ENCODE peak calls at places on chromosome X, in ten cellular contexts. One of them, this sample, is unnamed.

GRCh38 chrX:52865328-52865980 is 2.4 kb downstream of the XAGE3 start:
- DNase-seq in fibroblast of lung: no peak
- DNase-seq in hepatocyte: no peak
- DNase-seq in heart right ventricle: no peak
- DNase-seq in K562: no peak
- DNase-seq in OCI-LY7: no peak
- DNase-seq in psoas muscle: no peak
- DNase-seq in left ventricle myocardium inferior: no peak
- DNase-seq in mucosa of descending colon: no peak
- DNase-seq in cardiac muscle cell: no peak
- DNase-seq in this sample: no peak

GRCh38 chrX:65925592-65925991 is 114.3 kb downstream of the VSIG4 start:
- DNase-seq in K562: peak; percentile 35
- DNase-seq in left ventricle myocardium inferior: no peak
- DNase-seq in mucosa of descending colon: no peak
- DNase-seq in OCI-LY7: no peak
- DNase-seq in psoas muscle: no peak
- DNase-seq in hepatocyte: no peak
- DNase-seq in heart right ventricle: no peak
- DNase-seq in cardiac muscle cell: no peak
- DNase-seq in fibroblast of lung: no peak
- DNase-seq in this sample: no peak

GRCh38 chrX:8783100-8784098 is 17.8 kb downstream of the FAM9A start:
- DNase-seq in heart right ventricle: peak; percentile 15
- DNase-seq in mucosa of descending colon: no peak
- DNase-seq in fibroblast of lung: no peak
- DNase-seq in hepatocyte: no peak
- DNase-seq in K562: peak; percentile 52
- DNase-seq in cardiac muscle cell: peak; percentile 43
- DNase-seq in OCI-LY7: no peak
- DNase-seq in psoas muscle: no peak
- DNase-seq in left ventricle myocardium inferior: no peak
- DNase-seq in this sample: no peak

GRCh38 chrX:23435575-23435974 is 100.9 kb downstream of the PTCHD1 start:
- DNase-seq in K562: no peak
- DNase-seq in hepatocyte: no peak
- DNase-seq in psoas muscle: no peak
- DNase-seq in cardiac muscle cell: no peak
- DNase-seq in fibroblast of lung: peak; percentile 2
- DNase-seq in mucosa of descending colon: no peak
- DNase-seq in left ventricle myocardium inferior: no peak
- DNase-seq in OCI-LY7: no peak
- DNase-seq in heart right ventricle: no peak
- DNase-seq in this sample: no peak

GRCh38 chrX:53239474-53239873 is 14.5 kb upstream of the KDM5C start:
- DNase-seq in hepatocyte: no peak
- DNase-seq in fibroblast of lung: no peak
- DNase-seq in mucosa of descending colon: no peak
- DNase-seq in left ventricle myocardium inferior: no peak
- DNase-seq in OCI-LY7: peak; percentile 26
- DNase-seq in cardiac muscle cell: no peak
- DNase-seq in K562: peak; percentile 44
- DNase-seq in psoas muscle: no peak
- DNase-seq in heart right ventricle: no peak
- DNase-seq in this sample: peak; percentile 39

GRCh38 chrX:147602297-147602696 is 309.4 kb upstream of the FMR1 start:
- DNase-seq in K562: no peak
- DNase-seq in mucosa of descending colon: no peak
- DNase-seq in fibroblast of lung: no peak
- DNase-seq in left ventricle myocardium inferior: no peak
- DNase-seq in heart right ventricle: no peak
- DNase-seq in hepatocyte: peak; percentile 8
- DNase-seq in cardiac muscle cell: no peak
- DNase-seq in psoas muscle: no peak
- DNase-seq in OCI-LY7: peak; percentile 5
- DNase-seq in this sample: no peak

GRCh38 chrX:7640392-7640791 is 202.6 kb upstream of the VCX start:
- DNase-seq in psoas muscle: no peak
- DNase-seq in mucosa of descending colon: no peak
- DNase-seq in K562: no peak
- DNase-seq in fibroblast of lung: no peak
- DNase-seq in left ventricle myocardium inferior: no peak
- DNase-seq in OCI-LY7: no peak
- DNase-seq in heart right ventricle: no peak
- DNase-seq in cardiac muscle cell: no peak
- DNase-seq in hepatocyte: no peak
- DNase-seq in this sample: no peak

GRCh38 chrX:131331152-131331551 is 42.0 kb upstream of the IGSF1 start:
- DNase-seq in hepatocyte: no peak
- DNase-seq in psoas muscle: no peak
- DNase-seq in K562: peak; percentile 45
- DNase-seq in heart right ventricle: no peak
- DNase-seq in mucosa of descending colon: no peak
- DNase-seq in OCI-LY7: no peak
- DNase-seq in left ventricle myocardium inferior: no peak
- DNase-seq in fibroblast of lung: no peak
- DNase-seq in cardiac muscle cell: no peak
- DNase-seq in this sample: no peak

GRCh38 chrX:124887572-124887971 is 432.1 kb upstream of the TEX13C start:
- DNase-seq in OCI-LY7: no peak
- DNase-seq in cardiac muscle cell: no peak
- DNase-seq in hepatocyte: no peak
- DNase-seq in mucosa of descending colon: no peak
- DNase-seq in K562: no peak
- DNase-seq in psoas muscle: no peak
- DNase-seq in left ventricle myocardium inferior: no peak
- DNase-seq in heart right ventricle: no peak
- DNase-seq in fibroblast of lung: no peak
- DNase-seq in this sample: no peak

GRCh38 chrX:39705299-39705698 is 392.5 kb downstream of the BCOR start:
- DNase-seq in psoas muscle: peak; percentile 79
- DNase-seq in fibroblast of lung: peak; percentile 87
- DNase-seq in OCI-LY7: no peak
- DNase-seq in mucosa of descending colon: peak; percentile 51
- DNase-seq in cardiac muscle cell: peak; percentile 92
- DNase-seq in left ventricle myocardium inferior: peak; percentile 60
- DNase-seq in heart right ventricle: peak; percentile 52
- DNase-seq in K562: peak; percentile 25
- DNase-seq in hepatocyte: peak; percentile 76
- DNase-seq in this sample: no peak

GRCh38 chrX:153303276-153304262 is 18.0 kb downstream of the PNMA6F start:
- DNase-seq in K562: no peak
- DNase-seq in OCI-LY7: peak; percentile 16
- DNase-seq in hepatocyte: no peak
- DNase-seq in mucosa of descending colon: no peak
- DNase-seq in heart right ventricle: no peak
- DNase-seq in psoas muscle: no peak
- DNase-seq in left ventricle myocardium inferior: no peak
- DNase-seq in cardiac muscle cell: no peak
- DNase-seq in fibroblast of lung: no peak
- DNase-seq in this sample: no peak

GRCh38 chrX:153306527-153307115 is 14.9 kb downstream of the PNMA6F start:
- DNase-seq in hepatocyte: no peak
- DNase-seq in OCI-LY7: no peak
- DNase-seq in K562: no peak
- DNase-seq in psoas muscle: no peak
- DNase-seq in left ventricle myocardium inferior: no peak
- DNase-seq in cardiac muscle cell: no peak
- DNase-seq in heart right ventricle: no peak
- DNase-seq in mucosa of descending colon: no peak
- DNase-seq in fibroblast of lung: no peak
- DNase-seq in this sample: no peak

GRCh38 chrX:153305941-153306464 is 15.6 kb downstream of the PNMA6F start:
- DNase-seq in mucosa of descending colon: no peak
- DNase-seq in K562: no peak
- DNase-seq in hepatocyte: no peak
- DNase-seq in cardiac muscle cell: no peak
- DNase-seq in left ventricle myocardium inferior: no peak
- DNase-seq in psoas muscle: no peak
- DNase-seq in heart right ventricle: no peak
- DNase-seq in OCI-LY7: no peak
- DNase-seq in fibroblast of lung: no peak
- DNase-seq in this sample: no peak

GRCh38 chrX:153302796-153303195 is 18.8 kb downstream of the PNMA6F start:
- DNase-seq in heart right ventricle: no peak
- DNase-seq in fibroblast of lung: no peak
- DNase-seq in K562: no peak
- DNase-seq in cardiac muscle cell: no peak
- DNase-seq in psoas muscle: no peak
- DNase-seq in OCI-LY7: no peak
- DNase-seq in hepatocyte: no peak
- DNase-seq in left ventricle myocardium inferior: no peak
- DNase-seq in mucosa of descending colon: no peak
- DNase-seq in this sample: no peak

GRCh38 chrX:153304988-153305736 is 16.4 kb downstream of the PNMA6F start:
- DNase-seq in hepatocyte: no peak
- DNase-seq in cardiac muscle cell: no peak
- DNase-seq in fibroblast of lung: no peak
- DNase-seq in left ventricle myocardium inferior: no peak
- DNase-seq in OCI-LY7: no peak
- DNase-seq in psoas muscle: no peak
- DNase-seq in mucosa of descending colon: no peak
- DNase-seq in K562: no peak
- DNase-seq in heart right ventricle: no peak
- DNase-seq in this sample: no peak
- H3K9me3 ChIP-seq in hepatocyte: no peaks in the 10 kb centered on the region
- H3K9me3 ChIP-seq in cardiac muscle cell: no peaks in the 10 kb centered on the region
- H3K9me3 ChIP-seq in fibroblast of lung: no peaks in the 10 kb centered on the region
- H3K9me3 ChIP-seq in left ventricle myocardium inferior: no peaks in the 10 kb centered on the region
- H3K9me3 ChIP-seq in OCI-LY7: no peaks in the 10 kb centered on the region
- H3K9me3 ChIP-seq in psoas muscle: peaks cover 4% of the 10 kb centered on the region
- H3K9me3 ChIP-seq in mucosa of descending colon: no peaks in the 10 kb centered on the region
- H3K9me3 ChIP-seq in K562: no peaks in the 10 kb centered on the region
- H3K9me3 ChIP-seq in heart right ventricle: no peaks in the 10 kb centered on the region
- H3K9me3 ChIP-seq in this sample: no peaks in the 10 kb centered on the region

DNA sequence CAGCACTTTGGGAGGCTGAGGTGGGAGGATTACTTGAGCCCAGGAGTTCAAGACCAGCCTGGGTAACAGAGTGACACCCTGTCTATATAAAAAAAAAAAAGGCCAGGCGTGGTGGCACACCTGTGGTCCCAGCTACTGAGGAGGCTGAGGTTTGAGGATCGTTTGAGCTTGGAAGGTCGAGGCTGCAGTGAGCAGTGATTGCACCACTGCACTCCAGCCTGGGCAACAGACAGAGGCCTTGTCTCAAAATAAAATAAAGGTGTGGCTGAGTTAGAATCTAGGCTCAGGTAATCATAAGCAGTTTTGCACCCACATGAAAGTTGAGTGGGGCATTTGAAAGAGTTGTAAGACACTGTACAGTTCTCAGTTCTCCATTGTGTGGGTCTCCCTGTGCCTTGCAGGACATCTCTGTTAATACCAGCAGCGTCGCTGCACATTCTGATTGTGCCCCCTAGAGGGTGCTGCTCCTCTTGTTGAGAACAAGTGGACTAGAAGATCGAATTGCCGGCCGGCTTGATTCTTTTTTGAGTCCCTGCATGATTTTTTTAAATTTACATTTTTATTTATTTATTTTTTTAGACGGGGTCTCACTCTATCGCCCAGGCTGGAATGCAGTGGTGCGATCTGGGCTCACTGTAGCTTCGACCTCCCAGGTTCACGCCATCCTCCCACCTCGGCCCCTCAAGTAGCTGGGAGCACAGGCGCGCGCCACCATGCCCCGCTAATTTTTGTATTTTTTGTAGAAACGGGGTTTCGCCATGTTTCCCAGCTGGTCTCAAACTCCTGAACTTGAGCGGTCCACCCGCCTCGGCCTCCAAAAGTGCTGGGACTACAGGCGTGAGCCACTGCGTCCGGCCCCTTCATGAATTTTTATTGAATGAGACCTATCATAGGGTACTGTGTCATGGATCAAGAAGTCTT is 73.6 kb upstream of the RBMX start:
- DNase-seq in K562: peak; percentile 83
- DNase-seq in psoas muscle: peak; percentile 31
- DNase-seq in OCI-LY7: peak; percentile 68
- DNase-seq in heart right ventricle: peak; percentile 22
- DNase-seq in hepatocyte: peak; percentile 83
- DNase-seq in fibroblast of lung: peak; percentile 74
- DNase-seq in mucosa of descending colon: peak; percentile 62
- DNase-seq in cardiac muscle cell: peak; percentile 76
- DNase-seq in left ventricle myocardium inferior: peak; percentile 17
- DNase-seq in this sample: peak; percentile 44
- TF ChIP-seq CTCF in K562: peak; percentile 79
- TF ChIP-seq CTCF in psoas muscle: peak; percentile 43
- TF ChIP-seq CTCF in OCI-LY7: peak; percentile 69
- TF ChIP-seq CTCF in heart right ventricle: peak; percentile 63
- TF ChIP-seq CTCF in hepatocyte: peak; percentile 47
- TF ChIP-seq CTCF in fibroblast of lung: peak; percentile 69
- TF ChIP-seq CTCF in mucosa of descending colon: no peak
- TF ChIP-seq CTCF in cardiac muscle cell: peak; percentile 63
- TF ChIP-seq CTCF in left ventricle myocardium inferior: peak; percentile 60
- TF ChIP-seq CTCF in this sample: no peak

DNA sequence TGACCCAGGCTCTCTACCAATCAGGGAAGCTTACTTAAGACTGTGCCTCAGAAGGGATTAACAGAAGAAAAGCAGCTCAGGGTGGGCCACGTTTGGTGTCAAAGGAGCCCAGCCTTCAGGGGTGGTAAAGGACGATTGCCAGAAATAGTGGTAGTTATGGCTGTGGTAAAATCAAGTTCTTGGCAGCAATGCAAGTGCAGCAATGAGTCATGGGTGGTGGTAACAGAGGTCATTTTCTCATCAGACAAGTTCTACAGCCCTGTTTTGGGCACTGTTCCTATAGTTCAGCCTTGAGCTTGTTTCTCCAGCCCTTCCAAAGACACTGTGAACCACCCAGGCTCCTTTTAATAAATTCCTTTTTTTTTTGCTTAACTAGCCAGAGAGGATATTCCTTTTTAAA is 120.3 kb downstream of the EFHC2 start:
- DNase-seq in fibroblast of lung: peak; percentile 89
- DNase-seq in hepatocyte: no peak
- DNase-seq in mucosa of descending colon: no peak
- DNase-seq in left ventricle myocardium inferior: no peak
- DNase-seq in cardiac muscle cell: peak; percentile 40
- DNase-seq in psoas muscle: no peak
- DNase-seq in OCI-LY7: no peak
- DNase-seq in heart right ventricle: no peak
- DNase-seq in K562: no peak
- DNase-seq in this sample: peak; percentile 56
- H3K9me3 ChIP-seq in fibroblast of lung: no peaks in the 10 kb centered on the region
- H3K9me3 ChIP-seq in hepatocyte: no peaks in the 10 kb centered on the region
- H3K9me3 ChIP-seq in mucosa of descending colon: no peaks in the 10 kb centered on the region
- H3K9me3 ChIP-seq in left ventricle myocardium inferior: no peaks in the 10 kb centered on the region
- H3K9me3 ChIP-seq in cardiac muscle cell: no peaks in the 10 kb centered on the region
- H3K9me3 ChIP-seq in psoas muscle: no peaks in the 10 kb centered on the region
- H3K9me3 ChIP-seq in OCI-LY7: no peaks in the 10 kb centered on the region
- H3K9me3 ChIP-seq in heart right ventricle: no peaks in the 10 kb centered on the region
- H3K9me3 ChIP-seq in K562: no peaks in the 10 kb centered on the region
- H3K9me3 ChIP-seq in this sample: no peaks in the 10 kb centered on the region

GRCh38 chrX:1784773-1785172 is 169.9 kb downstream of the ASMT start:
- DNase-seq in psoas muscle: no peak
- DNase-seq in K562: no peak
- DNase-seq in OCI-LY7: no peak
- DNase-seq in heart right ventricle: no peak
- DNase-seq in hepatocyte: no peak
- DNase-seq in left ventricle myocardium inferior: no peak
- DNase-seq in fibroblast of lung: no peak
- DNase-seq in mucosa of descending colon: no peak
- DNase-seq in cardiac muscle cell: no peak
- DNase-seq in this sample: no peak
- TF ChIP-seq CTCF in psoas muscle: no peak
- TF ChIP-seq CTCF in K562: no peak
- TF ChIP-seq CTCF in OCI-LY7: peak; percentile 71
- TF ChIP-seq CTCF in heart right ventricle: no peak
- TF ChIP-seq CTCF in hepatocyte: no peak
- TF ChIP-seq CTCF in left ventricle myocardium inferior: no peak
- TF ChIP-seq CTCF in fibroblast of lung: no peak
- TF ChIP-seq CTCF in mucosa of descending colon: no peak
- TF ChIP-seq CTCF in cardiac muscle cell: no peak
- TF ChIP-seq CTCF in this sample: no peak

GRCh38 chrX:117743469-117744251 is 372.9 kb downstream of the KLHL13 start:
- DNase-seq in left ventricle myocardium inferior: no peak
- DNase-seq in cardiac muscle cell: no peak
- DNase-seq in OCI-LY7: peak; percentile 1
- DNase-seq in K562: no peak
- DNase-seq in psoas muscle: no peak
- DNase-seq in mucosa of descending colon: no peak
- DNase-seq in fibroblast of lung: no peak
- DNase-seq in heart right ventricle: no peak
- DNase-seq in hepatocyte: peak; percentile 27
- DNase-seq in this sample: peak; percentile 49
- H3K9me3 ChIP-seq in left ventricle myocardium inferior: peaks cover 9% of the 10 kb centered on the region
- H3K9me3 ChIP-seq in cardiac muscle cell: no peaks in the 10 kb centered on the region
- H3K9me3 ChIP-seq in OCI-LY7: no peaks in the 10 kb centered on the region
- H3K9me3 ChIP-seq in K562: no peaks in the 10 kb centered on the region
- H3K9me3 ChIP-seq in psoas muscle: no peaks in the 10 kb centered on the region
- H3K9me3 ChIP-seq in mucosa of descending colon: no peaks in the 10 kb centered on the region
- H3K9me3 ChIP-seq in fibroblast of lung: no peaks in the 10 kb centered on the region
- H3K9me3 ChIP-seq in heart right ventricle: no peaks in the 10 kb centered on the region
- H3K9me3 ChIP-seq in hepatocyte: peaks cover 8% of the 10 kb centered on the region
- H3K9me3 ChIP-seq in this sample: no peaks in the 10 kb centered on the region

This sample was measured in Peyer's patch.